ENCODE peak calls at places on chromosomes 7 and 10, in six cellular contexts. Y is hepatocyte, G is H1, T is neural progenitor cell, J is PC-9, N is GM23338. A is an unnamed sample. For H4K20me1, the result is how much of the 10 kb centered on the place peaks cover.

GRCh38 chr10:129754211-129755050 is 209.6 kb downstream of the EBF3 start:
- DNase-seq in Y (no peak), G (peak), T (no peak), J (no peak), N (no peak), A (peak)

GRCh38 chr7:98930921-98931320 is 52.6 kb downstream of the TRRAP start:
- DNase-seq in Y (no peak), G (no peak), T (no peak), J (no peak), N (no peak), A (no peak)

GRCh38 chr10:125125951-125126735 is 34.2 kb downstream of the CTBP2 start:
- DNase-seq in Y (no peak), G (no peak), T (no peak), J (no peak), N (no peak), A (no peak)

GRCh38 chr7:56081626-56082340 is 11.0 kb downstream of the PHKG1 start:
- DNase-seq in Y (no peak), G (no peak), T (no peak), J (no peak), N (no peak), A (no peak)

GRCh38 chr7:110386006-110386405 is 704.9 kb upstream of the LRRN3 start:
- DNase-seq in Y (no peak), G (no peak), T (no peak), J (no peak), N (no peak), A (no peak)

GRCh38 chr7:121562274-121562673 is 166.2 kb upstream of the FAM3C start:
- DNase-seq in Y (no peak), G (no peak), T (no peak), J (no peak), N (peak), A (no peak)

GRCh38 chr7:120941064-120941463 is 9.5 kb upstream of the ING3 start:
- DNase-seq in Y (no peak), G (no peak), T (no peak), J (no peak), N (no peak), A (no peak)

GRCh38 chr10:106705576-106706526 is 458.7 kb downstream of the SORCS1 start:
- DNase-seq in Y (peak), G (peak), T (peak), J (no peak), N (peak), A (peak)

GRCh38 chr10:69802424-69803161 is 887 bp downstream of the COL13A1 start:
- DNase-seq in Y (peak), G (peak), T (peak), J (no peak), N (peak), A (no peak)

GRCh38 chr10:110802551-110803238 is 69.0 kb upstream of the PDCD4 start:
- DNase-seq in Y (peak), G (no peak), T (no peak), J (no peak), N (no peak), A (peak)

GRCh38 chr10:31897506-31897905 is 31.1 kb downstream of the ARHGAP12 start:
- DNase-seq in Y (no peak), G (no peak), T (no peak), J (no peak), N (no peak), A (no peak)

GRCh38 chr10:16989826-16990293 is 139.8 kb downstream of the CUBN start:
- DNase-seq in Y (no peak), G (peak), T (no peak), J (no peak), N (peak), A (no peak)

GRCh38 chr10:12455774-12456173 is 106.4 kb downstream of the CAMK1D start:
- DNase-seq in Y (no peak), G (no peak), T (no peak), J (peak), N (no peak), A (no peak)

GRCh38 chr10:34955391-34955790 is 134.8 kb downstream of the CUL2 start:
- DNase-seq in Y (no peak), G (no peak), T (no peak), J (peak), N (no peak), A (no peak)

GRCh38 chr7:30533886-30534285 is 29.3 kb upstream of the GGCT start:
- DNase-seq in Y (no peak), G (no peak), T (no peak), J (no peak), N (no peak), A (no peak)

GRCh38 chr7:125126376-125126775 is 196.8 kb upstream of the POT1 start:
- DNase-seq in Y (no peak), G (no peak), T (no peak), J (no peak), N (no peak), A (no peak)

GRCh38 chr7:55104707-55105433 is 86.1 kb downstream of the EGFR start:
- DNase-seq in Y (no peak), G (no peak), T (no peak), J (no peak), N (no peak), A (no peak)

GRCh38 chr10:123854003-123854402 is 37.6 kb downstream of the CPXM2 start:
- DNase-seq in Y (no peak), G (peak), T (no peak), J (no peak), N (no peak), A (no peak)
- H3K4me2 ChIP-seq in Y (no peak), G (no peak), T (no peak), J (no peak), N (no peak), A (no peak)

GRCh38 chr10:121788115-121788514 is 139.7 kb downstream of the ATE1 start:
- DNase-seq in Y (no peak), G (no peak), T (no peak), J (peak), N (no peak), A (no peak)
- H3K4me3 ChIP-seq in Y (no peak), G (no peak), T (no peak), J (no peak), N (no peak), A (no peak)

GRCh38 chr7:156236181-156236889 is 404.2 kb upstream of the RNF32 start:
- DNase-seq in Y (no peak), G (no peak), T (no peak), J (no peak), N (no peak), A (no peak)

GRCh38 chr7:156240532-156240931 is 400.0 kb upstream of the RNF32 start:
- DNase-seq in Y (no peak), G (no peak), T (no peak), J (no peak), N (no peak), A (no peak)

GRCh38 chr7:156237614-156238013 is 403.0 kb upstream of the RNF32 start:
- DNase-seq in Y (no peak), G (peak), T (no peak), J (no peak), N (no peak), A (no peak)

GRCh38 chr7:156236936-156237599 is 403.5 kb upstream of the RNF32 start:
- DNase-seq in Y (no peak), G (peak), T (no peak), J (no peak), N (no peak), A (no peak)

DNA sequence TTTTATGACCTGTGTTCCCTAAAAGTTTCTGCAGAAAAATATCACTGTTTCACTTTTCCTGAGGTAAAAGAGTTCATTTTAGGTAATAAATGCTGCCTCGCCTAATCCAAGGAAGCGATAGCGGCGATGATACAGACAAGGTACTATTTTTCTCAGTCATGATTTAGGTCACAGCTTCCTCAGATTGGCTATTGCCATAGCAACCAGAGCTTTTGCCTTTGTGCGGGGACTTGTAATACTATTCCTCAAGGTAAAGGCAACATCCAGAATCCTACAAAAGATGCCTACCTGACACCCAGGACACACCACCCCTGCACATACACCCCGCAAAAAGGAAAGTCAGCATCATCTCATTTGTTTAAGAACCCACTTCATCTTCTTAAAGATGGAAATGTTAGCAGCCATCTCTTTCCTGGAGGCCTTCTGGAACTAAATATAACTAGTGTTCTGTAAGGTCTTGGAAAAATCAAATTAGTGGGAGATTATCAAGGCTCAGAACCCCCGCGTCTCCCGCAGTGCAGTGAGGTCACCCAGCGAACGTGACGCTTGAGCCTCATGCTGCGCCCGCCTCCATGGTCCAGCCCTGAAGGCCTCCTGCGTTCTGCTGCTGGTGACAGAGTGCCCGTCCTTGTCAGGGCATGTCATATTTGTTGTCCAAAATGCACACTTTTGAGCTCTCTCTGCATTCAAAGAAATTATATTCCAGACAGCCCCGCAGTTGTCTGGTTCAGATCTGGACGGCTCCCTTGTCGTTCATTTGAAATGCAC is 402.0 kb upstream of the RNF32 start:
- DNase-seq in Y (no peak), G (no peak), T (no peak), J (no peak), N (no peak), A (no peak)
- H4K20me1 ChIP-seq in Y (under half), G (under half), T (under half), J (under half), N (under half), A (under half)

GRCh38 chr7:134740364-134740763 is 39.1 kb upstream of the CALD1 start:
- DNase-seq in Y (no peak), G (no peak), T (no peak), J (no peak), N (no peak), A (no peak)

GRCh38 chr7:134739362-134739761 is 40.1 kb upstream of the CALD1 start:
- DNase-seq in Y (no peak), G (no peak), T (no peak), J (no peak), N (no peak), A (no peak)

GRCh38 chr7:134741901-134742635 is 37.4 kb upstream of the CALD1 start:
- DNase-seq in Y (no peak), G (no peak), T (peak), J (no peak), N (peak), A (no peak)

GRCh38 chr7:134744569-134744968 is 34.9 kb upstream of the CALD1 start:
- DNase-seq in Y (no peak), G (no peak), T (peak), J (no peak), N (peak), A (no peak)

GRCh38 chr7:134742688-134743350 is 36.6 kb upstream of the CALD1 start:
- DNase-seq in Y (no peak), G (no peak), T (no peak), J (no peak), N (no peak), A (no peak)
- H3K4me2 ChIP-seq in Y (peak), G (no peak), T (no peak), J (no peak), N (no peak), A (no peak)

GRCh38 chr7:128387216-128387615 is 22.6 kb downstream of the IMPDH1 start:
- DNase-seq in Y (no peak), G (no peak), T (no peak), J (no peak), N (no peak), A (no peak)
- H3K4me3 ChIP-seq in Y (no peak), G (no peak), T (no peak), J (no peak), N (no peak), A (no peak)

A was measured in DND-41.